ENCODE peak calls at places on chromosomes 12 and 14, in eight cellular contexts. T, G, Z, C, K, J, B and Y are unnamed samples.

GRCh38 chr12:53870122-53870521 is 68.5 kb upstream of the HOXC13 start:
- DNase-seq in C (no peak), K (no peak), J (no peak), T (peak), B (no peak), G (no peak), Z (no peak), Y (no peak)

GRCh38 chr14:81831128-81831815 is 297.6 kb upstream of the SEL1L start:
- DNase-seq in G (no peak), C (no peak), K (no peak), B (no peak), J (no peak), T (no peak), Z (no peak), Y (no peak)

GRCh38 chr14:76985540-76986260 is 42.8 kb downstream of the IRF2BPL start:
- DNase-seq in T (peak), J (no peak), K (peak), G (no peak), Z (no peak), B (no peak), C (peak), Y (no peak)

GRCh38 chr14:30211326-30211725 is 283.7 kb upstream of the PRKD1 start:
- DNase-seq in Z (no peak), J (no peak), K (peak), T (no peak), C (no peak), G (no peak), B (no peak), Y (no peak)

GRCh38 chr14:42980419-42980818 is 1373.7 kb downstream of the LRFN5 start:
- DNase-seq in Z (no peak), J (no peak), C (no peak), G (no peak), B (no peak), T (no peak), K (no peak), Y (peak)

GRCh38 chr12:106305376-106305775 is 2.8 kb downstream of the TCP11L2 start:
- DNase-seq in G (no peak), J (no peak), K (peak), T (no peak), Z (no peak), C (no peak), B (no peak), Y (no peak)

GRCh38 chr14:99246536-99247083 is 25.4 kb downstream of the BCL11B start:
- DNase-seq in Z (no peak), G (no peak), C (peak), T (no peak), K (no peak), J (no peak), B (no peak), Y (peak)

GRCh38 chr12:130463818-130464663 is 126.4 kb downstream of the PIWIL1 start:
- DNase-seq in K (no peak), J (no peak), C (no peak), T (no peak), B (no peak), G (no peak), Z (no peak), Y (no peak)

GRCh38 chr14:82621881-82622450 is 1088.3 kb upstream of the SEL1L start:
- DNase-seq in G (peak), T (no peak), J (no peak), B (no peak), C (peak), K (no peak), Z (no peak), Y (peak)

GRCh38 chr12:120257041-120257821 is 8.3 kb downstream of the PXN start:
- DNase-seq in Z (no peak), T (no peak), C (no peak), K (peak), J (no peak), G (peak), B (no peak), Y (no peak)

GRCh38 chr14:58898655-58899316 is 261.0 kb downstream of the DACT1 start:
- DNase-seq in G (no peak), B (no peak), T (peak), K (peak), J (no peak), Z (no peak), C (no peak), Y (no peak)

GRCh38 chr14:90732142-90732541 is 84.1 kb downstream of the TTC7B start:
- DNase-seq in Z (no peak), T (no peak), C (peak), J (no peak), G (no peak), K (no peak), B (no peak), Y (no peak)

GRCh38 chr12:33486058-33486457 is 46.4 kb upstream of the SYT10 start:
- DNase-seq in Z (no peak), C (no peak), T (no peak), J (no peak), K (no peak), G (no peak), B (no peak), Y (no peak)

GRCh38 chr14:51963164-51963733 is 26.1 kb upstream of the RTRAF start:
- DNase-seq in B (no peak), G (no peak), Z (no peak), C (no peak), J (no peak), K (peak), T (no peak), Y (no peak)

GRCh38 chr12:49868952-49869815 is 26.3 kb upstream of the BCDIN3D start:
- DNase-seq in Z (no peak), C (peak), B (peak), T (peak), K (peak), G (peak), J (peak), Y (no peak)

GRCh38 chr12:16281157-16281556 is 3.7 kb upstream of the SLC15A5 start:
- DNase-seq in Z (no peak), B (no peak), C (no peak), K (no peak), G (no peak), J (no peak), T (peak), Y (no peak)

GRCh38 chr12:131701705-131702572 is 9.0 kb upstream of the SFSWAP start:
- DNase-seq in G (no peak), B (no peak), J (no peak), K (no peak), T (no peak), C (no peak), Z (no peak), Y (no peak)

GRCh38 chr14:55356913-55357312 is 54.7 kb downstream of the ATG14 start:
- DNase-seq in T (no peak), C (peak), Z (no peak), B (peak), G (no peak), K (no peak), J (no peak), Y (no peak)

GRCh38 chr12:80299976-80300375 is 144.1 kb upstream of the PTPRQ start:
- DNase-seq in C (no peak), B (no peak), Z (peak), T (no peak), G (no peak), J (no peak), K (no peak), Y (no peak)

GRCh38 chr12:14854586-14855163 is 11.3 kb upstream of the ART4 start:
- DNase-seq in J (no peak), C (no peak), B (no peak), K (peak), Z (no peak), G (no peak), T (no peak), Y (no peak)

GRCh38 chr12:105733579-105733978 is 403.1 kb downstream of the C12orf75 start:
- DNase-seq in K (no peak), C (no peak), G (no peak), B (no peak), J (no peak), T (no peak), Z (no peak), Y (no peak)

GRCh38 chr14:101948666-101949205 is 15.6 kb upstream of the DYNC1H1 start:
- DNase-seq in B (no peak), K (no peak), T (no peak), Z (no peak), G (no peak), J (no peak), C (no peak), Y (no peak)

GRCh38 chr12:67647547-67648305 is 819 bp upstream of the DYRK2 start:
- DNase-seq in J (peak), T (peak), C (peak), K (peak), B (peak), Z (no peak), G (peak), Y (peak)

GRCh38 chr14:93322886-93323596 is 9.8 kb downstream of the BTBD7 start:
- DNase-seq in J (peak), B (no peak), K (no peak), G (no peak), C (no peak), T (no peak), Z (no peak), Y (no peak)

GRCh38 chr12:19263666-19264065 is 134.1 kb downstream of the PLEKHA5 start:
- DNase-seq in T (no peak), B (no peak), K (no peak), Z (no peak), G (no peak), J (no peak), C (no peak), Y (no peak)

GRCh38 chr12:67671892-67672291 is 23.3 kb downstream of the DYRK2 start:
- DNase-seq in K (no peak), G (no peak), B (no peak), T (no peak), Z (no peak), J (no peak), C (no peak), Y (no peak)

DNA sequence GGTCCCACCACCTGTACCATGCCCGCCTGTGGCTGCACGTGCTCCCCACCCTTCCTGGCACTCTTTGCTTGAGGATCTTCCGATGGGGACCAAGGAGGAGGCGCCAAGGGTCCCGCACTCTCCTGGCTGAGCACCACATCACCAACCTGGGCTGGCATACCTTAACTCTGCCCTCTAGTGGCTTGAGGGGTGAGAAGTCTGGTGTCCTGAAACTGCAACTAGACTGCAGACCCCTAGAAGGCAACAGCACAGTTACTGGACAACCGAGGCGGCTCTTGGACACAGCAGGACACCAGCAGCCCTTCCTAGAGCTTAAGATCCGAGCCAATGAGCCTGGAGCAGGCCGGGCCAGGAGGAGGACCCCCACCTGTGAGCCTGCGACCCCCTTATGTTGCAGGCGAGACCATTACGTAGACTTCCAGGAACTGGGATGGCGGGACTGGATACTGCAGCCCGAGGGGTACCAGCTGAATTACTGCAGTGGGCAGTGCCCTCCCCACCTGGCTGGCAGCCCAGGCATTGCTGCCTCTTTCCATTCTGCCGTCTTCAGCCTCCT is 1.1 kb downstream of the INHBE start:
- DNase-seq in J (no peak), T (peak), C (peak), G (no peak), B (peak), Z (no peak), K (peak), Y (peak)
- TF ChIP-seq USF2 in J (no peak), T (no peak), C (no peak), G (no peak), B (no peak), Z (no peak), K (no peak), Y (no peak)

GRCh38 chr14:67457782-67458181 is 30.7 kb downstream of the TMEM229B start:
- DNase-seq in B (no peak), G (no peak), J (no peak), K (no peak), C (peak), T (no peak), Z (no peak), Y (peak)

GRCh38 chr14:67459336-67459735 is 29.2 kb downstream of the TMEM229B start:
- DNase-seq in Z (no peak), J (no peak), B (no peak), K (no peak), T (no peak), C (no peak), G (no peak), Y (no peak)

GRCh38 chr14:67464856-67465255 is 23.7 kb downstream of the TMEM229B start:
- DNase-seq in K (no peak), Z (no peak), J (no peak), B (no peak), C (no peak), T (no peak), G (no peak), Y (no peak)

GRCh38 chr14:67464377-67464776 is 24.1 kb downstream of the TMEM229B start:
- DNase-seq in Z (no peak), G (no peak), T (no peak), J (no peak), C (no peak), B (no peak), K (no peak), Y (no peak)

GRCh38 chr14:67461341-67461985 is 27.1 kb downstream of the TMEM229B start:
- DNase-seq in B (no peak), C (no peak), G (no peak), K (peak), T (no peak), Z (no peak), J (no peak), Y (no peak)
- TF ChIP-seq USF2 in B (no peak), C (no peak), G (no peak), K (peak), T (no peak), Z (no peak), J (no peak), Y (no peak)

GRCh38 chr12:9827209-9827888 is at the start of gene KLRF1:
- DNase-seq in K (no peak), B (no peak), J (no peak), G (no peak), C (no peak), T (no peak), Z (no peak), Y (no peak)
- TF ChIP-seq USF2 in K (no peak), B (no peak), J (no peak), G (no peak), C (no peak), T (no peak), Z (no peak), Y (no peak)

GRCh38 chr12:24661657-24662096 is 287.2 kb downstream of the BCAT1 start:
- DNase-seq in Z (no peak), T (no peak), J (no peak), G (no peak), B (peak), K (peak), C (no peak), Y (no peak)
- TF ChIP-seq USF2 in Z (no peak), T (no peak), J (no peak), G (no peak), B (no peak), K (no peak), C (no peak), Y (no peak)

GRCh38 chr12:110421159-110421661 is 17.7 kb upstream of the ANAPC7 start:
- DNase-seq in T (no peak), J (no peak), Z (no peak), G (no peak), C (no peak), K (no peak), B (no peak), Y (no peak)
- TF ChIP-seq USF2 in T (no peak), J (no peak), Z (no peak), G (no peak), C (no peak), K (no peak), B (no peak), Y (no peak)